ENCODE peak calls at places on chromosomes 12 and 14, in six cellular contexts. One of them, this sample, is unnamed.

GRCh38 chr12:50764116-50764860 is 387 bp downstream of the ATF1 start:
- DNase-seq in GM12864: no peak
- DNase-seq in RWPE2: peak; percentile 62
- DNase-seq in stimulated activated CD4-positive, alpha-beta T cell treated with anti-CD3 and anti-CD28 coated beads, Interleukin-1b, Interleukin-23, amount 100 ng/mL, for 24 hours: peak; percentile 52
- DNase-seq in stimulated activated CD8-positive, alpha-beta memory T cell treated with anti-CD3 and anti-CD28 coated beads, Interleukin-12 subunit alpha, Interleukin-12 subunit beta, amount 100 ng/mL, for 4 hours: peak; percentile 71
- DNase-seq in SHP77 treated with DMSO at 0.1 percent for 48 hours: no peak
- DNase-seq in this sample: peak; percentile 78

GRCh38 chr12:21940972-21941521 is at the start of gene ABCC9:
- DNase-seq in SHP77 treated with DMSO at 0.1 percent for 48 hours: no peak
- DNase-seq in RWPE2: no peak
- DNase-seq in GM12864: no peak
- DNase-seq in stimulated activated CD4-positive, alpha-beta T cell treated with anti-CD3 and anti-CD28 coated beads, Interleukin-1b, Interleukin-23, amount 100 ng/mL, for 24 hours: no peak
- DNase-seq in stimulated activated CD8-positive, alpha-beta memory T cell treated with anti-CD3 and anti-CD28 coated beads, Interleukin-12 subunit alpha, Interleukin-12 subunit beta, amount 100 ng/mL, for 4 hours: no peak
- DNase-seq in this sample: no peak

GRCh38 chr14:22549981-22550670 is 38.9 kb downstream of the DAD1 start:
- DNase-seq in stimulated activated CD8-positive, alpha-beta memory T cell treated with anti-CD3 and anti-CD28 coated beads, Interleukin-12 subunit alpha, Interleukin-12 subunit beta, amount 100 ng/mL, for 4 hours: no peak
- DNase-seq in stimulated activated CD4-positive, alpha-beta T cell treated with anti-CD3 and anti-CD28 coated beads, Interleukin-1b, Interleukin-23, amount 100 ng/mL, for 24 hours: no peak
- DNase-seq in SHP77 treated with DMSO at 0.1 percent for 48 hours: no peak
- DNase-seq in RWPE2: no peak
- DNase-seq in GM12864: peak; percentile 88
- DNase-seq in this sample: peak; percentile 76

GRCh38 chr12:53210843-53211242 is 3.8 kb upstream of the ITGB7 start:
- DNase-seq in RWPE2: no peak
- DNase-seq in stimulated activated CD4-positive, alpha-beta T cell treated with anti-CD3 and anti-CD28 coated beads, Interleukin-1b, Interleukin-23, amount 100 ng/mL, for 24 hours: no peak
- DNase-seq in stimulated activated CD8-positive, alpha-beta memory T cell treated with anti-CD3 and anti-CD28 coated beads, Interleukin-12 subunit alpha, Interleukin-12 subunit beta, amount 100 ng/mL, for 4 hours: no peak
- DNase-seq in SHP77 treated with DMSO at 0.1 percent for 48 hours: no peak
- DNase-seq in GM12864: no peak
- DNase-seq in this sample: no peak

GRCh38 chr14:44149597-44149996 is 357.5 kb downstream of the FSCB start:
- DNase-seq in SHP77 treated with DMSO at 0.1 percent for 48 hours: peak; percentile 36
- DNase-seq in stimulated activated CD4-positive, alpha-beta T cell treated with anti-CD3 and anti-CD28 coated beads, Interleukin-1b, Interleukin-23, amount 100 ng/mL, for 24 hours: no peak
- DNase-seq in GM12864: no peak
- DNase-seq in stimulated activated CD8-positive, alpha-beta memory T cell treated with anti-CD3 and anti-CD28 coated beads, Interleukin-12 subunit alpha, Interleukin-12 subunit beta, amount 100 ng/mL, for 4 hours: no peak
- DNase-seq in RWPE2: no peak
- DNase-seq in this sample: no peak

GRCh38 chr12:96908170-96908675 is 1.2 kb downstream of the NEDD1 start:
- DNase-seq in stimulated activated CD8-positive, alpha-beta memory T cell treated with anti-CD3 and anti-CD28 coated beads, Interleukin-12 subunit alpha, Interleukin-12 subunit beta, amount 100 ng/mL, for 4 hours: no peak
- DNase-seq in stimulated activated CD4-positive, alpha-beta T cell treated with anti-CD3 and anti-CD28 coated beads, Interleukin-1b, Interleukin-23, amount 100 ng/mL, for 24 hours: no peak
- DNase-seq in GM12864: no peak
- DNase-seq in SHP77 treated with DMSO at 0.1 percent for 48 hours: no peak
- DNase-seq in RWPE2: no peak
- DNase-seq in this sample: no peak

GRCh38 chr12:111447571-111448265 is 42.0 kb downstream of the SH2B3 start:
- DNase-seq in stimulated activated CD8-positive, alpha-beta memory T cell treated with anti-CD3 and anti-CD28 coated beads, Interleukin-12 subunit alpha, Interleukin-12 subunit beta, amount 100 ng/mL, for 4 hours: no peak
- DNase-seq in GM12864: no peak
- DNase-seq in SHP77 treated with DMSO at 0.1 percent for 48 hours: no peak
- DNase-seq in stimulated activated CD4-positive, alpha-beta T cell treated with anti-CD3 and anti-CD28 coated beads, Interleukin-1b, Interleukin-23, amount 100 ng/mL, for 24 hours: no peak
- DNase-seq in RWPE2: peak; percentile 61
- DNase-seq in this sample: no peak

GRCh38 chr12:102062419-102062806 is 622 bp upstream of the WASHC3 start:
- DNase-seq in SHP77 treated with DMSO at 0.1 percent for 48 hours: no peak
- DNase-seq in stimulated activated CD8-positive, alpha-beta memory T cell treated with anti-CD3 and anti-CD28 coated beads, Interleukin-12 subunit alpha, Interleukin-12 subunit beta, amount 100 ng/mL, for 4 hours: no peak
- DNase-seq in stimulated activated CD4-positive, alpha-beta T cell treated with anti-CD3 and anti-CD28 coated beads, Interleukin-1b, Interleukin-23, amount 100 ng/mL, for 24 hours: no peak
- DNase-seq in RWPE2: no peak
- DNase-seq in GM12864: no peak
- DNase-seq in this sample: no peak

GRCh38 chr14:56005580-56006053 is 112.6 kb upstream of the PELI2 start:
- DNase-seq in stimulated activated CD4-positive, alpha-beta T cell treated with anti-CD3 and anti-CD28 coated beads, Interleukin-1b, Interleukin-23, amount 100 ng/mL, for 24 hours: no peak
- DNase-seq in GM12864: peak; percentile 41
- DNase-seq in RWPE2: no peak
- DNase-seq in SHP77 treated with DMSO at 0.1 percent for 48 hours: no peak
- DNase-seq in stimulated activated CD8-positive, alpha-beta memory T cell treated with anti-CD3 and anti-CD28 coated beads, Interleukin-12 subunit alpha, Interleukin-12 subunit beta, amount 100 ng/mL, for 4 hours: no peak
- DNase-seq in this sample: no peak

GRCh38 chr12:27975222-27976136 is 2.9 kb upstream of the PTHLH start:
- DNase-seq in SHP77 treated with DMSO at 0.1 percent for 48 hours: no peak
- DNase-seq in stimulated activated CD8-positive, alpha-beta memory T cell treated with anti-CD3 and anti-CD28 coated beads, Interleukin-12 subunit alpha, Interleukin-12 subunit beta, amount 100 ng/mL, for 4 hours: no peak
- DNase-seq in RWPE2: peak; percentile 62
- DNase-seq in stimulated activated CD4-positive, alpha-beta T cell treated with anti-CD3 and anti-CD28 coated beads, Interleukin-1b, Interleukin-23, amount 100 ng/mL, for 24 hours: no peak
- DNase-seq in GM12864: no peak
- DNase-seq in this sample: no peak

GRCh38 chr14:73977896-73978295 is 27.8 kb downstream of the COQ6 start:
- DNase-seq in GM12864: no peak
- DNase-seq in SHP77 treated with DMSO at 0.1 percent for 48 hours: no peak
- DNase-seq in stimulated activated CD8-positive, alpha-beta memory T cell treated with anti-CD3 and anti-CD28 coated beads, Interleukin-12 subunit alpha, Interleukin-12 subunit beta, amount 100 ng/mL, for 4 hours: no peak
- DNase-seq in RWPE2: no peak
- DNase-seq in stimulated activated CD4-positive, alpha-beta T cell treated with anti-CD3 and anti-CD28 coated beads, Interleukin-1b, Interleukin-23, amount 100 ng/mL, for 24 hours: no peak
- DNase-seq in this sample: no peak

GRCh38 chr12:7212678-7213077 is 23.2 kb downstream of the PEX5 start:
- DNase-seq in SHP77 treated with DMSO at 0.1 percent for 48 hours: no peak
- DNase-seq in RWPE2: no peak
- DNase-seq in stimulated activated CD8-positive, alpha-beta memory T cell treated with anti-CD3 and anti-CD28 coated beads, Interleukin-12 subunit alpha, Interleukin-12 subunit beta, amount 100 ng/mL, for 4 hours: no peak
- DNase-seq in stimulated activated CD4-positive, alpha-beta T cell treated with anti-CD3 and anti-CD28 coated beads, Interleukin-1b, Interleukin-23, amount 100 ng/mL, for 24 hours: no peak
- DNase-seq in GM12864: no peak
- DNase-seq in this sample: no peak

GRCh38 chr14:90851327-90852036 is 35.3 kb upstream of the TTC7B start:
- DNase-seq in SHP77 treated with DMSO at 0.1 percent for 48 hours: no peak
- DNase-seq in stimulated activated CD8-positive, alpha-beta memory T cell treated with anti-CD3 and anti-CD28 coated beads, Interleukin-12 subunit alpha, Interleukin-12 subunit beta, amount 100 ng/mL, for 4 hours: no peak
- DNase-seq in RWPE2: no peak
- DNase-seq in GM12864: no peak
- DNase-seq in stimulated activated CD4-positive, alpha-beta T cell treated with anti-CD3 and anti-CD28 coated beads, Interleukin-1b, Interleukin-23, amount 100 ng/mL, for 24 hours: no peak
- DNase-seq in this sample: no peak

GRCh38 chr12:43307126-43307525 is 244.9 kb downstream of the ADAMTS20 start:
- DNase-seq in RWPE2: no peak
- DNase-seq in GM12864: no peak
- DNase-seq in stimulated activated CD4-positive, alpha-beta T cell treated with anti-CD3 and anti-CD28 coated beads, Interleukin-1b, Interleukin-23, amount 100 ng/mL, for 24 hours: no peak
- DNase-seq in stimulated activated CD8-positive, alpha-beta memory T cell treated with anti-CD3 and anti-CD28 coated beads, Interleukin-12 subunit alpha, Interleukin-12 subunit beta, amount 100 ng/mL, for 4 hours: no peak
- DNase-seq in SHP77 treated with DMSO at 0.1 percent for 48 hours: no peak
- DNase-seq in this sample: no peak

GRCh38 chr12:14836336-14837210 is 6.8 kb downstream of the ART4 start:
- DNase-seq in GM12864: no peak
- DNase-seq in SHP77 treated with DMSO at 0.1 percent for 48 hours: no peak
- DNase-seq in stimulated activated CD4-positive, alpha-beta T cell treated with anti-CD3 and anti-CD28 coated beads, Interleukin-1b, Interleukin-23, amount 100 ng/mL, for 24 hours: no peak
- DNase-seq in RWPE2: no peak
- DNase-seq in stimulated activated CD8-positive, alpha-beta memory T cell treated with anti-CD3 and anti-CD28 coated beads, Interleukin-12 subunit alpha, Interleukin-12 subunit beta, amount 100 ng/mL, for 4 hours: no peak
- DNase-seq in this sample: no peak

GRCh38 chr12:15788266-15789214 is 648 bp downstream of the EPS8 start:
- DNase-seq in stimulated activated CD8-positive, alpha-beta memory T cell treated with anti-CD3 and anti-CD28 coated beads, Interleukin-12 subunit alpha, Interleukin-12 subunit beta, amount 100 ng/mL, for 4 hours: peak; percentile 1
- DNase-seq in SHP77 treated with DMSO at 0.1 percent for 48 hours: peak; percentile 59
- DNase-seq in RWPE2: peak; percentile 40
- DNase-seq in GM12864: no peak
- DNase-seq in stimulated activated CD4-positive, alpha-beta T cell treated with anti-CD3 and anti-CD28 coated beads, Interleukin-1b, Interleukin-23, amount 100 ng/mL, for 24 hours: no peak
- DNase-seq in this sample: peak; percentile 64

GRCh38 chr14:64060648-64061096 is 207.9 kb downstream of the SYNE2 start:
- DNase-seq in RWPE2: no peak
- DNase-seq in GM12864: no peak
- DNase-seq in stimulated activated CD4-positive, alpha-beta T cell treated with anti-CD3 and anti-CD28 coated beads, Interleukin-1b, Interleukin-23, amount 100 ng/mL, for 24 hours: no peak
- DNase-seq in stimulated activated CD8-positive, alpha-beta memory T cell treated with anti-CD3 and anti-CD28 coated beads, Interleukin-12 subunit alpha, Interleukin-12 subunit beta, amount 100 ng/mL, for 4 hours: no peak
- DNase-seq in SHP77 treated with DMSO at 0.1 percent for 48 hours: no peak
- DNase-seq in this sample: no peak

GRCh38 chr14:52553002-52553670 is 500 bp downstream of the GPR137C start:
- DNase-seq in SHP77 treated with DMSO at 0.1 percent for 48 hours: no peak
- DNase-seq in GM12864: no peak
- DNase-seq in stimulated activated CD4-positive, alpha-beta T cell treated with anti-CD3 and anti-CD28 coated beads, Interleukin-1b, Interleukin-23, amount 100 ng/mL, for 24 hours: no peak
- DNase-seq in RWPE2: peak; percentile 66
- DNase-seq in stimulated activated CD8-positive, alpha-beta memory T cell treated with anti-CD3 and anti-CD28 coated beads, Interleukin-12 subunit alpha, Interleukin-12 subunit beta, amount 100 ng/mL, for 4 hours: peak; percentile 6
- DNase-seq in this sample: no peak

GRCh38 chr14:80954771-80955299 is 586 bp upstream of the TSHR start:
- DNase-seq in stimulated activated CD8-positive, alpha-beta memory T cell treated with anti-CD3 and anti-CD28 coated beads, Interleukin-12 subunit alpha, Interleukin-12 subunit beta, amount 100 ng/mL, for 4 hours: peak; percentile 41
- DNase-seq in stimulated activated CD4-positive, alpha-beta T cell treated with anti-CD3 and anti-CD28 coated beads, Interleukin-1b, Interleukin-23, amount 100 ng/mL, for 24 hours: peak; percentile 44
- DNase-seq in GM12864: no peak
- DNase-seq in SHP77 treated with DMSO at 0.1 percent for 48 hours: peak; percentile 31
- DNase-seq in RWPE2: peak; percentile 77
- DNase-seq in this sample: peak; percentile 84

GRCh38 chr14:54370323-54371125 is 26.3 kb upstream of the CDKN3 start:
- DNase-seq in GM12864: no peak
- DNase-seq in SHP77 treated with DMSO at 0.1 percent for 48 hours: no peak
- DNase-seq in stimulated activated CD4-positive, alpha-beta T cell treated with anti-CD3 and anti-CD28 coated beads, Interleukin-1b, Interleukin-23, amount 100 ng/mL, for 24 hours: no peak
- DNase-seq in RWPE2: no peak
- DNase-seq in stimulated activated CD8-positive, alpha-beta memory T cell treated with anti-CD3 and anti-CD28 coated beads, Interleukin-12 subunit alpha, Interleukin-12 subunit beta, amount 100 ng/mL, for 4 hours: no peak
- DNase-seq in this sample: no peak

GRCh38 chr14:59474172-59474571 is 9.0 kb upstream of the GPR135 start:
- DNase-seq in stimulated activated CD8-positive, alpha-beta memory T cell treated with anti-CD3 and anti-CD28 coated beads, Interleukin-12 subunit alpha, Interleukin-12 subunit beta, amount 100 ng/mL, for 4 hours: no peak
- DNase-seq in RWPE2: no peak
- DNase-seq in SHP77 treated with DMSO at 0.1 percent for 48 hours: no peak
- DNase-seq in GM12864: no peak
- DNase-seq in stimulated activated CD4-positive, alpha-beta T cell treated with anti-CD3 and anti-CD28 coated beads, Interleukin-1b, Interleukin-23, amount 100 ng/mL, for 24 hours: no peak
- DNase-seq in this sample: no peak

GRCh38 chr14:36605506-36605857 is 23.1 kb upstream of the NKX2-8 start:
- DNase-seq in SHP77 treated with DMSO at 0.1 percent for 48 hours: no peak
- DNase-seq in RWPE2: no peak
- DNase-seq in stimulated activated CD8-positive, alpha-beta memory T cell treated with anti-CD3 and anti-CD28 coated beads, Interleukin-12 subunit alpha, Interleukin-12 subunit beta, amount 100 ng/mL, for 4 hours: no peak
- DNase-seq in GM12864: no peak
- DNase-seq in stimulated activated CD4-positive, alpha-beta T cell treated with anti-CD3 and anti-CD28 coated beads, Interleukin-1b, Interleukin-23, amount 100 ng/mL, for 24 hours: no peak
- DNase-seq in this sample: no peak

GRCh38 chr14:56293506-56293905 is 175.3 kb downstream of the PELI2 start:
- DNase-seq in RWPE2: no peak
- DNase-seq in GM12864: no peak
- DNase-seq in stimulated activated CD8-positive, alpha-beta memory T cell treated with anti-CD3 and anti-CD28 coated beads, Interleukin-12 subunit alpha, Interleukin-12 subunit beta, amount 100 ng/mL, for 4 hours: no peak
- DNase-seq in SHP77 treated with DMSO at 0.1 percent for 48 hours: no peak
- DNase-seq in stimulated activated CD4-positive, alpha-beta T cell treated with anti-CD3 and anti-CD28 coated beads, Interleukin-1b, Interleukin-23, amount 100 ng/mL, for 24 hours: no peak
- DNase-seq in this sample: no peak

This sample was measured in natural killer cell treated with Interleukin-12 subunit alpha and Interleukin-12 subunit beta and Interleukin-15 and Interleukin-18, amount 100 ng/mL, for 72 hours.